ENCODE peak calls at places on chromosomes 7 and 10, in five cellular contexts. W, G, O, P and Y are unnamed samples.

GRCh38 chr7:109009636-109010035 is 440.0 kb downstream of the DNAJB9 start:
- DNase-seq in W (no peak), G (no peak), O (no peak), P (no peak), Y (no peak)

GRCh38 chr7:87878208-87878735 is 2.0 kb downstream of the DBF4 start:
- DNase-seq in G (no peak), W (no peak), O (no peak), P (no peak), Y (no peak)

GRCh38 chr10:33122014-33122788 is 164.2 kb upstream of the ITGB1 start:
- DNase-seq in W (no peak), P (peak; percentile 30), O (no peak), G (no peak), Y (no peak)

GRCh38 chr7:46109447-46109846 is 188.4 kb upstream of the IGFBP3 start:
- DNase-seq in W (no peak), P (no peak), O (no peak), G (no peak), Y (no peak)

GRCh38 chr10:131043039-131043691 is 268.4 kb downstream of the TCERG1L start:
- DNase-seq in G (no peak), O (no peak), P (no peak), W (no peak), Y (no peak)

GRCh38 chr7:82375713-82376112 is 67.9 kb downstream of the CACNA2D1 start:
- DNase-seq in O (no peak), W (no peak), G (no peak), P (no peak), Y (no peak)

GRCh38 chr10:48251152-48251524 is 23.4 kb downstream of the FRMPD2 start:
- DNase-seq in G (no peak), W (no peak), P (no peak), O (no peak), Y (no peak)

GRCh38 chr7:55426676-55427075 is 61.5 kb downstream of the LANCL2 start:
- DNase-seq in P (no peak), G (no peak), W (no peak), O (no peak), Y (no peak)

GRCh38 chr10:130362308-130362761 is 226.1 kb downstream of the GLRX3 start:
- DNase-seq in G (no peak), P (peak; percentile 80), O (peak; percentile 55), W (no peak), Y (no peak)

GRCh38 chr7:151440799-151441443 is 980 bp upstream of the CRYGN start:
- DNase-seq in W (peak; percentile 54), G (no peak), P (no peak), O (no peak), Y (peak; percentile 48)

GRCh38 chr10:32077896-32078295 is 21.7 kb upstream of the KIF5B start:
- DNase-seq in P (peak; percentile 49), O (peak; percentile 58), G (no peak), W (no peak), Y (no peak)

GRCh38 chr10:1228463-1228975 is 172.3 kb downstream of the WDR37 start:
- DNase-seq in O (no peak), G (no peak), W (no peak), P (no peak), Y (no peak)

GRCh38 chr7:116628971-116629586 is 42.9 kb upstream of the MET start:
- DNase-seq in G (peak; percentile 43), W (peak; percentile 47), O (peak; percentile 26), P (peak; percentile 37), Y (no peak)

GRCh38 chr10:108060246-108060645 is 895.7 kb upstream of the SORCS1 start:
- DNase-seq in P (no peak), W (no peak), O (no peak), G (no peak), Y (no peak)

GRCh38 chr7:85685901-85686300 is 499.0 kb upstream of the SEMA3D start:
- DNase-seq in G (no peak), P (no peak), W (no peak), O (no peak), Y (no peak)

GRCh38 chr10:1035201-1035600 is 9.5 kb upstream of the IDI2 start:
- DNase-seq in W (no peak), O (no peak), G (no peak), P (no peak), Y (no peak)

GRCh38 chr10:78288716-78289115 is 255.1 kb downstream of the RPS24 start:
- DNase-seq in W (no peak), G (no peak), P (no peak), O (no peak), Y (no peak)

DNA sequence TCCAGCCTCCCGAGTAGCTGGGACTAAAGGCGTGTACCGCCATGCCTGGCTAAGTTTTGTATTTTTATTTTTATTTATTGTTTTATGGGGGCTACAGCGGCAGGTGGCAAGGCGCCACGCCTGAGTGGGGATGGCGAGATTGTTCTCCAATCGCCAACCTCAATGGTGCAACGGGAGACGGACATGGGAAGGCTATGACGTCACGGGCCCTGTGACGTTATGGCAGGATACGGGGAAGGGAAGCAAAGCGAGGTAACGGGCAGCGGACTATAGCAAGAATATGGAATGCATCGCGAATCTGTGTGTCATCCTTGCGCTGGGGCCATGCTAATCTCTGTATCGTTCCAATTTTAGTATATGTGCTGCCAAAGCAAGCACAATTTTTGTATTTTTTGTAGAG is 24.8 kb upstream of the FIS1 start:
- DNase-seq in W (no peak), G (no peak), P (no peak), O (no peak), Y (no peak)
- H3K27ac ChIP-seq in W (no peak overlapping the region), G (no peak overlapping the region), P (no peak overlapping the region), O (no peak overlapping the region), Y (no peak overlapping the region)

DNA sequence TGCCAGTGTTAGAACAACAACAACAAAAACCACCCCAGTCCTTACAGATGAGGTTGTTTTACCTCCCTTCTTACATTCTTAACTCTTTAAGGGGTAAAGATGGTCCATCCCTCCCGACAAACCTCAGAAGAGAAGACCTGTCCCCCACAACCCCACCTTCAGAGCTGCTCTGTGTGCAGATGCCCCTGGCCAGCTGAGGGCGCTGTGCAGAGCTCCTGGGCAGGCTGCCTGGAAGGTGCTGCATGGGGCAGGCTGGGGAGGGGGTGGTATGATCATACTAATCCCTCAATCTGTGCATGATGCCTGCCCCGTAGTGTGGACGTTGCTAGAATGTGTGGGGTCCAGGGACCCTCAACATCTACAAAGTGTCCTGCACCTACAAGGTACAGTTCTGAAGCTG is 387.1 kb downstream of the INHBA start:
- DNase-seq in G (no peak), P (no peak), W (no peak), O (no peak), Y (no peak)
- TF ChIP-seq CTCF in G (peak; percentile 71), P (no peak), W (no peak), O (no peak), Y (peak; percentile 9)

GRCh38 chr10:96850113-96850512 is 18.0 kb downstream of the LCOR start:
- DNase-seq in W (no peak), P (no peak), O (no peak), G (no peak), Y (no peak)

GRCh38 chr10:96843823-96844222 is 11.7 kb downstream of the LCOR start:
- DNase-seq in O (no peak), G (no peak), P (no peak), W (no peak), Y (no peak)

GRCh38 chr10:96842896-96843723 is 11.0 kb downstream of the LCOR start:
- DNase-seq in P (no peak), W (no peak), G (no peak), O (no peak), Y (no peak)

GRCh38 chr10:96846926-96847325 is 14.8 kb downstream of the LCOR start:
- DNase-seq in P (no peak), G (no peak), O (no peak), W (no peak), Y (peak; percentile 34)

DNA sequence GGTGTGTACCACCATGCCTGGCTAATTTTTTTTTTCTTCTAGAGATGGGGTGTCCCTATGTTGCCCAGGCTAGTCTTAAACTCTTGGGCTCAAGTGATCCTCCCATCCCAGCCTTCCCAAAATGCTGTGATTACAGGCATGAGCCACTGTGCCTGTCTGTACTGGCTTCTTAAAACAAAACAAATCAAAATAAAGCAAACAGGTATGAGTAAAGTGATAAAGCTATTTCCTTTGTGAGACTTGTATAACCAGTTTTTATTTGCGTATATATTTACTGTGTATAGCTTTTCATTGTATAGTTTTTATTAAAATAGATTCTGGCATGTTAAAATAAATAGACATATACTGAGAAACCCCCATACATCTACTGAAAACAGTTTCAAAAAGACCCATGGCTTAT is 14.3 kb downstream of the LCOR start:
- DNase-seq in O (no peak), W (no peak), P (no peak), G (no peak), Y (no peak)
- H3K27ac ChIP-seq in O (no peak overlapping the region), W (no peak overlapping the region), P (no peak overlapping the region), G (no peak overlapping the region), Y (no peak overlapping the region)

GRCh38 chr10:110275140-110275729 is 29.5 kb downstream of the SMNDC1 start:
- DNase-seq in W (no peak), G (no peak), P (no peak), O (no peak), Y (no peak)
- TF ChIP-seq CTCF in W (no peak), G (no peak), P (no peak), O (no peak), Y (no peak)

GRCh38 chr10:88522715-88523114 is 60.4 kb downstream of the RNLS start:
- DNase-seq in O (no peak), G (no peak), W (no peak), P (no peak), Y (no peak)
- H3K27ac ChIP-seq in O (no peak overlapping the region), G (no peak overlapping the region), W (no peak overlapping the region), P (no peak overlapping the region), Y (no peak overlapping the region)

DNA sequence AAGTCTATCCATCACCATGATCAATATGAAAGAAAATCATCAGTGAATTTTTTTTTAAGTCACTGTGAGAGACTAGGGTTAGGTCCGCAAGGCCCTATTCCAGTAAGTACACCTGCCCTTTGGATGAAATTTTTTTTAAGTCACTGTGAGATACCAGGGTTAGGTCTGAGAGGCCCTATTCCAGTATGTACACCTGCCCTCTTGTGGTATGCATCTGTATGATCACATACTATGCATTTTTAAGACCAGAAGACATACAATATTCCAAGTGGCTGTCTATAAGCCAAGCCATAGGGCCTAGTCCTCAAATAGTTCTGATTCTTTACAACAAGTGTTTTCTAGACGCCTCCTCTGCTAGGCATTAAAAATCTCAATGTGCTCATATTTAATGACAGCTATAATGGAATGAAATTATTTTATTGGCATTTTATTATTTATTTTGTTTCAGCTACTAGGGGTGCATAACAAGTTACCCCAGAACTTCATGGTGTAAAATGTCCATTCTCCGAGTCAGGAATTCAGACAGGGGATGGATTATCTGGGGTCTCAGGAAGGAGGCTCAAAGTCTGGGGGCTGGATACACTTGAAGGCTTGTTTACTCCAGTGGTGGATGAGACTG is 53.1 kb downstream of the TEX36 start:
- DNase-seq in O (no peak), W (no peak), G (peak; percentile 24), P (peak; percentile 68), Y (no peak)
- TF ChIP-seq CTCF in O (no peak), W (peak; percentile 31), G (peak; percentile 75), P (peak; percentile 66), Y (peak; percentile 16)

GRCh38 chr10:96671207-96671890 is 49.0 kb downstream of the PIK3AP1 start:
- DNase-seq in G (no peak), P (no peak), O (no peak), W (no peak), Y (no peak)

GRCh38 chr10:96675846-96676245 is 44.5 kb downstream of the PIK3AP1 start:
- DNase-seq in P (no peak), W (no peak), G (no peak), O (no peak), Y (no peak)

GRCh38 chr10:96670786-96671185 is 49.5 kb downstream of the PIK3AP1 start:
- DNase-seq in O (no peak), P (no peak), W (no peak), G (no peak), Y (no peak)

GRCh38 chr10:96672491-96673175 is 47.7 kb downstream of the PIK3AP1 start:
- DNase-seq in G (no peak), O (no peak), P (no peak), W (no peak), Y (no peak)

GRCh38 chr10:96673318-96674099 is 46.8 kb downstream of the PIK3AP1 start:
- DNase-seq in P (peak; percentile 44), W (no peak), G (no peak), O (peak; percentile 43), Y (peak; percentile 66)
- H3K27ac ChIP-seq in P (peak overlapping the region; percentile 70), W (peak overlapping the region; percentile 42), G (peak overlapping the region; percentile 11), O (no peak overlapping the region), Y (peak overlapping the region; percentile 69)